ENCODE peak calls at places on chromosomes 1 and 21, in eight cellular contexts. One of them, this sample, is unnamed.

GRCh38 chr1:175188936-175189335 is 3.6 kb downstream of the KIAA0040 start:
- DNase-seq in cardiac muscle cell: no peak
- DNase-seq in T-cell: peak; percentile 65
- DNase-seq in NCI-H1694 treated with DMSO at 0.1 percent for 48 hours: no peak
- DNase-seq in Right ventricle myocardium superior: no peak
- DNase-seq in mucosa of gallbladder: no peak
- DNase-seq in NCI-H2081: no peak
- DNase-seq in type B pancreatic cell: no peak
- DNase-seq in this sample: no peak

GRCh38 chr1:218266356-218266755 is 18.7 kb upstream of the RRP15 start:
- DNase-seq in cardiac muscle cell: no peak
- DNase-seq in Right ventricle myocardium superior: no peak
- DNase-seq in NCI-H2081: no peak
- DNase-seq in type B pancreatic cell: no peak
- DNase-seq in mucosa of gallbladder: no peak
- DNase-seq in T-cell: no peak
- DNase-seq in NCI-H1694 treated with DMSO at 0.1 percent for 48 hours: no peak
- DNase-seq in this sample: no peak

GRCh38 chr1:30362603-30362990 is 360.8 kb downstream of the MATN1 start:
- DNase-seq in cardiac muscle cell: no peak
- DNase-seq in NCI-H2081: no peak
- DNase-seq in NCI-H1694 treated with DMSO at 0.1 percent for 48 hours: no peak
- DNase-seq in T-cell: no peak
- DNase-seq in type B pancreatic cell: peak; percentile 63
- DNase-seq in Right ventricle myocardium superior: no peak
- DNase-seq in mucosa of gallbladder: no peak
- DNase-seq in this sample: no peak

GRCh38 chr1:10947181-10947580 is 65.3 kb upstream of the TARDBP start:
- DNase-seq in Right ventricle myocardium superior: no peak
- DNase-seq in mucosa of gallbladder: no peak
- DNase-seq in NCI-H1694 treated with DMSO at 0.1 percent for 48 hours: no peak
- DNase-seq in NCI-H2081: no peak
- DNase-seq in type B pancreatic cell: no peak
- DNase-seq in cardiac muscle cell: no peak
- DNase-seq in T-cell: no peak
- DNase-seq in this sample: no peak

GRCh38 chr1:149844096-149844495 is 55.3 kb upstream of the BOLA1 start:
- DNase-seq in NCI-H1694 treated with DMSO at 0.1 percent for 48 hours: no peak
- DNase-seq in T-cell: no peak
- DNase-seq in type B pancreatic cell: no peak
- DNase-seq in Right ventricle myocardium superior: no peak
- DNase-seq in cardiac muscle cell: no peak
- DNase-seq in mucosa of gallbladder: no peak
- DNase-seq in NCI-H2081: no peak
- DNase-seq in this sample: peak; percentile 20

GRCh38 chr1:107525146-107525545 is 384.3 kb downstream of the NTNG1 start:
- DNase-seq in type B pancreatic cell: no peak
- DNase-seq in Right ventricle myocardium superior: no peak
- DNase-seq in NCI-H1694 treated with DMSO at 0.1 percent for 48 hours: no peak
- DNase-seq in mucosa of gallbladder: no peak
- DNase-seq in T-cell: no peak
- DNase-seq in NCI-H2081: no peak
- DNase-seq in cardiac muscle cell: no peak
- DNase-seq in this sample: no peak

GRCh38 chr1:7218210-7218832 is 433.1 kb downstream of the CAMTA1 start:
- DNase-seq in cardiac muscle cell: peak; percentile 60
- DNase-seq in mucosa of gallbladder: peak; percentile 19
- DNase-seq in NCI-H2081: peak; percentile 55
- DNase-seq in type B pancreatic cell: no peak
- DNase-seq in T-cell: peak; percentile 13
- DNase-seq in Right ventricle myocardium superior: no peak
- DNase-seq in NCI-H1694 treated with DMSO at 0.1 percent for 48 hours: peak; percentile 44
- DNase-seq in this sample: no peak

GRCh38 chr1:209367031-209367813 is 216.3 kb upstream of the CAMK1G start:
- DNase-seq in NCI-H2081: no peak
- DNase-seq in type B pancreatic cell: no peak
- DNase-seq in NCI-H1694 treated with DMSO at 0.1 percent for 48 hours: no peak
- DNase-seq in Right ventricle myocardium superior: no peak
- DNase-seq in cardiac muscle cell: no peak
- DNase-seq in mucosa of gallbladder: no peak
- DNase-seq in T-cell: no peak
- DNase-seq in this sample: no peak

GRCh38 chr1:231600461-231600976 is 26.1 kb upstream of the DISC1 start:
- DNase-seq in T-cell: no peak
- DNase-seq in Right ventricle myocardium superior: no peak
- DNase-seq in cardiac muscle cell: no peak
- DNase-seq in NCI-H2081: no peak
- DNase-seq in mucosa of gallbladder: no peak
- DNase-seq in NCI-H1694 treated with DMSO at 0.1 percent for 48 hours: no peak
- DNase-seq in type B pancreatic cell: no peak
- DNase-seq in this sample: no peak

GRCh38 chr1:19418503-19418971 is 66.8 kb downstream of the CAPZB start:
- DNase-seq in NCI-H1694 treated with DMSO at 0.1 percent for 48 hours: no peak
- DNase-seq in Right ventricle myocardium superior: no peak
- DNase-seq in T-cell: no peak
- DNase-seq in type B pancreatic cell: no peak
- DNase-seq in NCI-H2081: no peak
- DNase-seq in cardiac muscle cell: no peak
- DNase-seq in mucosa of gallbladder: no peak
- DNase-seq in this sample: no peak

GRCh38 chr1:44701141-44701573 is 26.6 kb downstream of the ARMH1 start:
- DNase-seq in T-cell: no peak
- DNase-seq in NCI-H2081: no peak
- DNase-seq in mucosa of gallbladder: no peak
- DNase-seq in type B pancreatic cell: no peak
- DNase-seq in NCI-H1694 treated with DMSO at 0.1 percent for 48 hours: no peak
- DNase-seq in cardiac muscle cell: no peak
- DNase-seq in Right ventricle myocardium superior: no peak
- DNase-seq in this sample: no peak

GRCh38 chr21:45803613-45804340 is 160.3 kb downstream of the PCBP3 start:
- DNase-seq in NCI-H2081: no peak
- DNase-seq in cardiac muscle cell: no peak
- DNase-seq in Right ventricle myocardium superior: no peak
- DNase-seq in T-cell: no peak
- DNase-seq in type B pancreatic cell: no peak
- DNase-seq in mucosa of gallbladder: no peak
- DNase-seq in NCI-H1694 treated with DMSO at 0.1 percent for 48 hours: no peak
- DNase-seq in this sample: no peak

GRCh38 chr1:234530641-234531040 is 51.7 kb upstream of the TARBP1 start:
- DNase-seq in cardiac muscle cell: no peak
- DNase-seq in NCI-H1694 treated with DMSO at 0.1 percent for 48 hours: no peak
- DNase-seq in NCI-H2081: no peak
- DNase-seq in T-cell: no peak
- DNase-seq in type B pancreatic cell: no peak
- DNase-seq in Right ventricle myocardium superior: no peak
- DNase-seq in mucosa of gallbladder: no peak
- DNase-seq in this sample: no peak

GRCh38 chr1:166960871-166961474 is 14.4 kb downstream of the ILDR2 start:
- DNase-seq in cardiac muscle cell: no peak
- DNase-seq in mucosa of gallbladder: no peak
- DNase-seq in Right ventricle myocardium superior: no peak
- DNase-seq in T-cell: no peak
- DNase-seq in NCI-H2081: no peak
- DNase-seq in NCI-H1694 treated with DMSO at 0.1 percent for 48 hours: no peak
- DNase-seq in type B pancreatic cell: no peak
- DNase-seq in this sample: no peak

GRCh38 chr1:71080178-71080781 is 555 bp downstream of the ZRANB2 start:
- DNase-seq in cardiac muscle cell: peak; percentile 58
- DNase-seq in NCI-H2081: peak; percentile 1
- DNase-seq in T-cell: no peak
- DNase-seq in NCI-H1694 treated with DMSO at 0.1 percent for 48 hours: no peak
- DNase-seq in type B pancreatic cell: no peak
- DNase-seq in mucosa of gallbladder: no peak
- DNase-seq in Right ventricle myocardium superior: no peak
- DNase-seq in this sample: peak; percentile 26

GRCh38 chr1:10671551-10672375 is 124.7 kb downstream of the CASZ1 start:
- DNase-seq in cardiac muscle cell: no peak
- DNase-seq in NCI-H2081: no peak
- DNase-seq in mucosa of gallbladder: no peak
- DNase-seq in NCI-H1694 treated with DMSO at 0.1 percent for 48 hours: no peak
- DNase-seq in type B pancreatic cell: no peak
- DNase-seq in Right ventricle myocardium superior: no peak
- DNase-seq in T-cell: no peak
- DNase-seq in this sample: no peak

GRCh38 chr1:151579436-151580225 is 32.2 kb upstream of the SNX27 start:
- DNase-seq in mucosa of gallbladder: no peak
- DNase-seq in T-cell: no peak
- DNase-seq in type B pancreatic cell: no peak
- DNase-seq in NCI-H1694 treated with DMSO at 0.1 percent for 48 hours: no peak
- DNase-seq in NCI-H2081: no peak
- DNase-seq in Right ventricle myocardium superior: no peak
- DNase-seq in cardiac muscle cell: no peak
- DNase-seq in this sample: no peak

GRCh38 chr1:47590523-47591225 is 152.8 kb downstream of the FOXD2 start:
- DNase-seq in mucosa of gallbladder: no peak
- DNase-seq in Right ventricle myocardium superior: no peak
- DNase-seq in NCI-H2081: no peak
- DNase-seq in cardiac muscle cell: no peak
- DNase-seq in NCI-H1694 treated with DMSO at 0.1 percent for 48 hours: no peak
- DNase-seq in T-cell: no peak
- DNase-seq in type B pancreatic cell: no peak
- DNase-seq in this sample: no peak

GRCh38 chr1:58885998-58886397 is 102.2 kb upstream of the JUN start:
- DNase-seq in NCI-H2081: peak; percentile 12
- DNase-seq in cardiac muscle cell: no peak
- DNase-seq in NCI-H1694 treated with DMSO at 0.1 percent for 48 hours: no peak
- DNase-seq in Right ventricle myocardium superior: peak; percentile 79
- DNase-seq in mucosa of gallbladder: no peak
- DNase-seq in type B pancreatic cell: no peak
- DNase-seq in T-cell: peak; percentile 50
- DNase-seq in this sample: no peak

GRCh38 chr1:63143482-63143881 is 178.9 kb upstream of the FOXD3 start:
- DNase-seq in cardiac muscle cell: no peak
- DNase-seq in T-cell: no peak
- DNase-seq in mucosa of gallbladder: no peak
- DNase-seq in NCI-H2081: no peak
- DNase-seq in type B pancreatic cell: no peak
- DNase-seq in NCI-H1694 treated with DMSO at 0.1 percent for 48 hours: no peak
- DNase-seq in Right ventricle myocardium superior: no peak
- DNase-seq in this sample: no peak

GRCh38 chr1:47785561-47786271 is 211.5 kb downstream of the TRABD2B start:
- DNase-seq in T-cell: no peak
- DNase-seq in NCI-H1694 treated with DMSO at 0.1 percent for 48 hours: peak; percentile 25
- DNase-seq in cardiac muscle cell: peak; percentile 62
- DNase-seq in NCI-H2081: no peak
- DNase-seq in type B pancreatic cell: no peak
- DNase-seq in mucosa of gallbladder: no peak
- DNase-seq in Right ventricle myocardium superior: peak; percentile 55
- DNase-seq in this sample: no peak

GRCh38 chr1:66364578-66365391 is 169.2 kb upstream of the SGIP1 start:
- DNase-seq in NCI-H2081: no peak
- DNase-seq in T-cell: no peak
- DNase-seq in NCI-H1694 treated with DMSO at 0.1 percent for 48 hours: no peak
- DNase-seq in Right ventricle myocardium superior: no peak
- DNase-seq in type B pancreatic cell: no peak
- DNase-seq in cardiac muscle cell: no peak
- DNase-seq in mucosa of gallbladder: no peak
- DNase-seq in this sample: no peak

GRCh38 chr1:101902199-101902598 is 94.5 kb downstream of the OLFM3 start:
- DNase-seq in Right ventricle myocardium superior: no peak
- DNase-seq in NCI-H2081: no peak
- DNase-seq in mucosa of gallbladder: no peak
- DNase-seq in cardiac muscle cell: no peak
- DNase-seq in type B pancreatic cell: no peak
- DNase-seq in NCI-H1694 treated with DMSO at 0.1 percent for 48 hours: no peak
- DNase-seq in T-cell: no peak
- DNase-seq in this sample: no peak

GRCh38 chr1:152188673-152189591 is 29.9 kb upstream of the RPTN start:
- DNase-seq in type B pancreatic cell: no peak
- DNase-seq in NCI-H1694 treated with DMSO at 0.1 percent for 48 hours: peak; percentile 7
- DNase-seq in T-cell: peak; percentile 74
- DNase-seq in mucosa of gallbladder: peak; percentile 72
- DNase-seq in NCI-H2081: no peak
- DNase-seq in cardiac muscle cell: no peak
- DNase-seq in Right ventricle myocardium superior: peak; percentile 87
- DNase-seq in this sample: peak; percentile 76

GRCh38 chr1:182389619-182390047 is 2.0 kb downstream of the GLUL start:
- DNase-seq in mucosa of gallbladder: peak; percentile 31
- DNase-seq in Right ventricle myocardium superior: no peak
- DNase-seq in cardiac muscle cell: no peak
- DNase-seq in T-cell: no peak
- DNase-seq in NCI-H1694 treated with DMSO at 0.1 percent for 48 hours: no peak
- DNase-seq in type B pancreatic cell: no peak
- DNase-seq in NCI-H2081: no peak
- DNase-seq in this sample: no peak

GRCh38 chr1:42753070-42753469 is 13.0 kb upstream of the CLDN19 start:
- DNase-seq in type B pancreatic cell: no peak
- DNase-seq in NCI-H1694 treated with DMSO at 0.1 percent for 48 hours: no peak
- DNase-seq in cardiac muscle cell: no peak
- DNase-seq in NCI-H2081: no peak
- DNase-seq in T-cell: no peak
- DNase-seq in Right ventricle myocardium superior: no peak
- DNase-seq in mucosa of gallbladder: no peak
- DNase-seq in this sample: no peak